ENCODE peak calls at places on chromosomes 7 and 10, in seven cellular contexts. L is H9, O is endothelial cell, P is astrocyte of the spinal cord, M is left ventricle myocardium inferior, F is right lobe of liver, U is fibroblast of lung. Y is an unnamed sample.

GRCh38 chr10:28569506-28570159 is 36.7 kb downstream of the WAC start:
- DNase-seq in L (no peak), M (no peak), O (no peak), U (peak; percentile 65), F (no peak), P (peak; percentile 32), Y (no peak)

GRCh38 chr7:158726277-158726807 is 21.7 kb upstream of the NCAPG2 start:
- DNase-seq in L (no peak), U (no peak), M (no peak), O (no peak), F (no peak), P (no peak), Y (no peak)

GRCh38 chr7:111678281-111678680 is 116.0 kb upstream of the IMMP2L start:
- DNase-seq in P (peak; percentile 44), U (peak; percentile 54), M (no peak), L (no peak), F (no peak), O (no peak), Y (no peak)

GRCh38 chr10:37972396-37972795 is 4.1 kb downstream of the ZNF25 start:
- DNase-seq in M (no peak), F (no peak), O (no peak), P (no peak), U (no peak), L (no peak), Y (no peak)

GRCh38 chr10:52314007-52314821 is at the start of gene DKK1:
- DNase-seq in L (peak; percentile 87), U (peak; percentile 69), M (peak; percentile 41), F (peak; percentile 66), O (peak; percentile 80), P (peak; percentile 82), Y (peak; percentile 82)

GRCh38 chr10:129035052-129035805 is 431.8 kb upstream of the MGMT start:
- DNase-seq in L (no peak), M (no peak), P (no peak), O (no peak), U (no peak), F (no peak), Y (no peak)

GRCh38 chr10:5943536-5943935 is 33.8 kb downstream of the IL15RA start:
- DNase-seq in P (peak; percentile 40), O (no peak), L (peak; percentile 61), U (peak; percentile 68), F (no peak), M (peak; percentile 73), Y (no peak)

GRCh38 chr10:28077889-28078288 is 79.0 kb upstream of the ODAD2 start:
- DNase-seq in O (no peak), F (no peak), L (no peak), M (no peak), U (peak; percentile 76), P (peak; percentile 29), Y (no peak)

GRCh38 chr10:22849077-22849810 is 78.6 kb upstream of the ARMC3 start:
- DNase-seq in L (no peak), O (no peak), M (peak; percentile 89), F (peak; percentile 57), P (peak; percentile 53), U (peak; percentile 54), Y (no peak)

GRCh38 chr10:103451091-103451801 is 924 bp downstream of the CALHM2 start:
- DNase-seq in L (no peak), O (no peak), U (peak; percentile 5), F (peak; percentile 66), P (no peak), M (peak; percentile 77), Y (no peak)

GRCh38 chr10:44801383-44802327 is 109.5 kb upstream of the TMEM72 start:
- DNase-seq in M (peak; percentile 93), F (peak; percentile 93), L (no peak), O (no peak), U (peak; percentile 99), P (peak; percentile 94), Y (no peak)

GRCh38 chr10:98407017-98407743 is 7.8 kb downstream of the PYROXD2 start:
- DNase-seq in M (no peak), L (no peak), P (no peak), U (no peak), O (no peak), F (no peak), Y (no peak)

GRCh38 chr7:158301221-158301620 is 286.4 kb downstream of the PTPRN2 start:
- DNase-seq in O (no peak), U (peak; percentile 52), M (no peak), P (no peak), F (no peak), L (peak; percentile 8), Y (no peak)

GRCh38 chr10:33125522-33125921 is 167.5 kb upstream of the ITGB1 start:
- DNase-seq in M (no peak), P (no peak), L (no peak), F (no peak), U (peak; percentile 39), O (no peak), Y (no peak)

GRCh38 chr10:46544989-46545791 is 11.3 kb downstream of the GPRIN2 start:
- DNase-seq in L (peak; percentile 67), U (no peak), P (no peak), F (no peak), O (no peak), M (peak; percentile 9), Y (peak; percentile 66)
- TF ChIP-seq CTCF in L (peak; percentile 76), U (peak; percentile 49), P (peak; percentile 47), F (peak; percentile 21), O (peak; percentile 50), M (peak; percentile 37), Y (peak; percentile 44)

GRCh38 chr10:69884686-69885085 is 83.0 kb downstream of the COL13A1 start:
- DNase-seq in P (no peak), M (no peak), U (no peak), O (no peak), L (no peak), F (no peak), Y (no peak)

GRCh38 chr10:69881202-69881601 is 79.5 kb downstream of the COL13A1 start:
- DNase-seq in M (no peak), U (no peak), P (no peak), L (no peak), O (no peak), F (no peak), Y (no peak)

GRCh38 chr10:69885379-69886156 is 83.9 kb downstream of the COL13A1 start:
- DNase-seq in U (no peak), F (no peak), L (no peak), P (no peak), O (no peak), M (no peak), Y (no peak)

GRCh38 chr10:69883680-69884375 is 82.1 kb downstream of the COL13A1 start:
- DNase-seq in M (no peak), L (no peak), P (no peak), O (no peak), F (no peak), U (no peak), Y (no peak)

DNA sequence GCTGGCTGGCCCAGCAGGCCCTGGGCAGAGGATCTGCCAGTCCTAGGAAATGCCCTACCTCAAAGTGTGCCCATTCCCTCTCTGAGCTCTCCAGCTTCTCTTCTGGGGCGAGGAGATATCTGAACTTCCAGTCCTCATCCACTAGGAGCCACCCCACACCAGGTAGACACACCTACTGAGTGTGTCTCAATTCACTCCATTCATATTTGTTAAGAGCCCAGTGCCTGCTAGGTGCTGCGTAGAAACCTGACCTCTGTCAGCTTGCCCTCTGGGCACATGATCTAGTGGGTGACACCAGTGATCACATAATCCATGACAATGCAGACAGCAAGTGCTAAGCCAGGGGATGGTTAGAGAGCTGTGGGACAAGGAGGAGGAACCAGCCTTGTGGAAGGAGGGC is 81.5 kb downstream of the COL13A1 start:
- DNase-seq in M (no peak), U (no peak), P (no peak), L (no peak), O (no peak), F (peak; percentile 77), Y (no peak)
- TF ChIP-seq CTCF in M (no peak), U (no peak), P (peak; percentile 5), L (peak; percentile 60), O (no peak), F (peak; percentile 65), Y (peak; percentile 19)

DNA sequence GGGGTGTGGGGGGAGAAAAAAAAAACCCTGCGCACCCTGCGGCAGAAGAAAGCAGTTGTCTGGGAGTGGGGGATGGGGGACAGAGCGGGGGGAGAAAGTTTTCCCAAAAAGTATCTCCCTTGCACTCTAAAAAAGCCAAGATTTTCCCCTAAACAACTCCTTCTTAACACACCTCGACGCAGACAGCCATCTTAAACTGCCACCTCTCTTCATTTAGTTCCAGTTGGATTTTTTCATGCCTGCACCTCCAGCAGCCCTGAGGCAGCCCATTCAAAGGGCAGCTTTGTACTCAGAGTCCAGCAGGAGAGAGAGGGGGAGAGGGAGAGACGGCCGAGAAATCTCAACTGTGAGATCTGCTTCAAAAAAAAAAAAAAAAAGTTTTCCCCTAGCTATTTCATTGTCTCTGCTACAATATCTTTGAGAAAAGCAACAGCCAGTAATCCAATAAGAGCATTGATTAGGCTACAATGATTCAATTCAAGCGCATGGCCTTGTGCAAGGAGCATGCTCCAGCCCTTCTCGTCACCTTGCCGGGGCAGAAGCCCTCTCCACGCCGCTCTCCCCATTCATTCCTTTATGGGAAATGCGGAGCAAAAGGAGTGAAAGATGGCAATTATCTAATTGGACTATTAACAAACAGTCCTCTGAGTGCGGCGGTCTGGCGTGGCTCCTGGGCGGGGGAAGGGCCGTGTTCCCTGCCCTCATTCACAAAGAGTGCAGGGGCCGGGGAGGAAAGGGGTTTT is 939 bp upstream of the VAX1 start:
- DNase-seq in L (peak; percentile 42), O (peak; percentile 29), U (no peak), M (no peak), P (no peak), F (no peak), Y (no peak)
- TF ChIP-seq CTCF in L (no peak), O (no peak), U (no peak), M (no peak), P (no peak), F (no peak), Y (no peak)

GRCh38 chr7:141073173-141073640 is 657 bp upstream of the TMEM178B start:
- DNase-seq in L (no peak), M (peak; percentile 33), U (peak; percentile 63), P (peak; percentile 54), O (peak; percentile 78), F (peak; percentile 54), Y (peak; percentile 71)

GRCh38 chr7:141071855-141072547 is 1.9 kb upstream of the TMEM178B start:
- DNase-seq in F (no peak), M (no peak), U (no peak), O (no peak), L (peak; percentile 54), P (no peak), Y (no peak)

GRCh38 chr7:141073641-141074161 is at the start of gene TMEM178B:
- DNase-seq in P (no peak), L (peak; percentile 69), U (no peak), M (no peak), O (peak; percentile 26), F (no peak), Y (no peak)

GRCh38 chr7:141072548-141073172 is 1.2 kb upstream of the TMEM178B start:
- DNase-seq in P (peak; percentile 74), M (peak; percentile 51), O (peak; percentile 35), L (peak; percentile 57), U (peak; percentile 77), F (no peak), Y (peak; percentile 74)

DNA sequence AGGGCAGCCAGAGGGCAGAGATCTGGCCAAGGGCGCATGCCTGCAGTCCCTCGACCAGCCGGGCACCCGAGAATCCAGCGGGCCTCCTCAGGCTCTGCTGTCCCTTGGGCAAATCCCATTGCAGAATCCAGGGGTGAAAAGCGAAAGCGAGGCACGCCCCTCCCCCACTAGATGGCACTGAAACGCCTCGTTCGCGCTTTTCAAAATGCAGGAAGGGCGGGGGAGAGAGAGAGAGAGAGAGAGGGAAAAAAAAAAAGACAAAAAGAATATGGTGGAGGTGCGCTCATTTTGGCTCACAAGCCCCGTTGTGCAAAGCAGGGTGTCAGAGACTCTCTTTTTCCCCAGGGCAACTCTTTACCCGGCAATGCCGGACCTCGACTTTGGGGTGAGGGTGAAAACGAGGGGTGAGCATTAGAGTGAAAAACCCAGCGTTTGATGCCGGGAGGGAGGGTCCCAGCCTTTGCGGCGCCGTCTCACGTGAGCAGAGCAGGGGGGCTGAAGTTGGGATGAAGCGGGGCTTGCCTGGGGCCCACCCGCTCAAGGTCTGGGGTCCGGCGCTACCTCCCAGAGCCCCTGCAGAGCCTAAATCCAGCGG is 2.5 kb upstream of the TMEM178B start:
- DNase-seq in U (no peak), L (peak; percentile 86), M (peak; percentile 38), P (peak; percentile 15), F (no peak), O (peak; percentile 43), Y (no peak)
- TF ChIP-seq CTCF in U (no peak), L (peak; percentile 62), M (peak; percentile 24), P (peak; percentile 28), F (no peak), O (no peak), Y (peak; percentile 65)

Y was measured in type B pancreatic cell.